ENCODE peak calls at places on chromosomes 12 and 14, in eight cellular contexts. S is T-helper 9 cell; Y is iris pigment epithelial cell; T is SW 1271; C is left lung; E is stimulated activated CD4-positive, alpha-beta T cell treated with anti-CD3 and anti-CD28 coated beads, Interleukin-4, amount 100 ng/mL, for 24 hours; D is astrocyte of the spinal cord; J is mucosa of gallbladder. K is an unnamed sample.

GRCh38 chr14:73696466-73697390 is 17.5 kb downstream of the PNMA1 start:
- DNase-seq in Y (peak), E (peak), S (no peak), D (peak), J (no peak), T (peak), C (no peak), K (no peak)

GRCh38 chr12:79267580-79267979 is 403.0 kb downstream of the SYT1 start:
- DNase-seq in C (no peak), T (no peak), S (no peak), J (no peak), E (no peak), D (no peak), Y (no peak), K (no peak)

GRCh38 chr14:100158566-100159106 is 809 bp downstream of the DEGS2 start:
- DNase-seq in S (no peak), D (no peak), Y (no peak), J (no peak), E (no peak), C (no peak), T (no peak), K (no peak)

GRCh38 chr12:73383584-73384229 is 1111.5 kb downstream of the TRHDE start:
- DNase-seq in T (no peak), S (no peak), E (no peak), D (no peak), J (no peak), C (no peak), Y (no peak), K (no peak)

GRCh38 chr12:51434305-51434704 is 9.7 kb downstream of the SLC4A8 start:
- DNase-seq in C (no peak), T (no peak), S (no peak), D (no peak), Y (peak), E (no peak), J (no peak), K (no peak)

GRCh38 chr14:106662947-106663346 is 1136.6 kb downstream of the TMEM121 start:
- DNase-seq in J (no peak), E (no peak), Y (no peak), S (no peak), D (no peak), T (no peak), C (no peak), K (no peak)

GRCh38 chr12:57454566-57455373 is at the start of gene INHBE:
- DNase-seq in D (peak), S (no peak), T (no peak), E (no peak), Y (peak), J (peak), C (no peak), K (no peak)

GRCh38 chr12:288687-289086 is 26.1 kb upstream of the SLC6A13 start:
- DNase-seq in J (no peak), S (no peak), D (peak), E (no peak), C (no peak), Y (peak), T (no peak), K (no peak)

GRCh38 chr12:119512772-119513497 is 80.6 kb upstream of the TMEM233 start:
- DNase-seq in T (no peak), Y (no peak), C (no peak), S (no peak), D (no peak), J (no peak), E (no peak), K (no peak)

GRCh38 chr12:13073191-13073590 is 29.0 kb downstream of the FAM234B start:
- DNase-seq in J (no peak), T (no peak), E (no peak), Y (no peak), S (no peak), C (no peak), D (no peak), K (no peak)

GRCh38 chr12:75438052-75438754 is 42.4 kb upstream of the GLIPR1 start:
- DNase-seq in Y (no peak), S (peak), E (no peak), T (no peak), D (no peak), C (no peak), J (no peak), K (no peak)

GRCh38 chr12:18747960-18748359 is 10.0 kb downstream of the CAPZA3 start:
- DNase-seq in D (peak), C (no peak), S (no peak), Y (peak), E (no peak), T (peak), J (no peak), K (no peak)

GRCh38 chr14:50830044-50830931 is 674 bp downstream of the NIN start:
- DNase-seq in J (peak), D (peak), Y (peak), E (peak), T (no peak), S (peak), C (peak), K (peak)

GRCh38 chr14:23561873-23562821 is 5.4 kb downstream of the AP1G2 start:
- DNase-seq in E (no peak), S (no peak), Y (no peak), J (no peak), T (no peak), D (no peak), C (no peak), K (no peak)

GRCh38 chr12:27425306-27425705 is 21.2 kb upstream of the SMCO2 start:
- DNase-seq in J (no peak), Y (no peak), S (no peak), T (no peak), C (no peak), E (no peak), D (no peak), K (no peak)

GRCh38 chr12:24845615-24846014 is 103.3 kb downstream of the BCAT1 start:
- DNase-seq in J (no peak), D (no peak), C (no peak), E (no peak), Y (peak), S (no peak), T (no peak), K (no peak)

GRCh38 chr14:75886661-75887348 is 95.0 kb downstream of the TGFB3 start:
- DNase-seq in Y (peak), C (no peak), E (no peak), J (no peak), T (no peak), S (no peak), D (no peak), K (no peak)

GRCh38 chr12:131628766-131629448 is 82.0 kb upstream of the SFSWAP start:
- DNase-seq in D (no peak), C (no peak), T (no peak), S (no peak), J (no peak), E (no peak), Y (no peak), K (no peak)

GRCh38 chr14:96309128-96309906 is 53.3 kb downstream of the BDKRB1 start:
- DNase-seq in T (no peak), Y (no peak), S (no peak), D (no peak), C (no peak), J (peak), E (no peak), K (no peak)